ENCODE peak calls at places on chromosomes 4 and X, in five cellular contexts. Q is fibroblast of the aortic adventitia; R is NCI-H2171 treated with DMSO at 0.1 percent for 48 hours; I is CD4-positive, alpha-beta T cell; D is H54. X is an unnamed sample.

GRCh38 chr4:141473952-141474351 is 162.4 kb upstream of the IL15 start:
- DNase-seq in R (no peak), D (no peak), Q (peak; percentile 30), I (no peak), X (no peak)

GRCh38 chrX:70664726-70665125 is 220.1 kb downstream of the DLG3 start:
- DNase-seq in Q (peak; percentile 55), I (no peak), D (no peak), R (peak; percentile 28), X (no peak)

GRCh38 chrX:2595258-2595657 is 94.5 kb upstream of the DHRSX start:
- DNase-seq in R (no peak), I (no peak), Q (peak; percentile 81), D (no peak), X (no peak)

GRCh38 chrX:97330150-97330549 is 446.4 kb downstream of the RPA4 start:
- DNase-seq in Q (no peak), I (no peak), R (no peak), D (no peak), X (no peak)

GRCh38 chrX:30488092-30488491 is 89.5 kb downstream of the TASL start:
- DNase-seq in I (no peak), Q (peak; percentile 25), D (no peak), R (no peak), X (no peak)

GRCh38 chrX:129540725-129541184 is 696 bp downstream of the OCRL start:
- DNase-seq in R (no peak), Q (peak; percentile 10), D (peak; percentile 15), I (no peak), X (no peak)

GRCh38 chr4:77052352-77052751 is 23.4 kb downstream of the CCNI start:
- DNase-seq in Q (peak; percentile 52), D (no peak), I (peak; percentile 55), R (peak; percentile 1), X (peak; percentile 58)

GRCh38 chrX:13485167-13485566 is 84.2 kb upstream of the EGFL6 start:
- DNase-seq in R (no peak), D (no peak), I (no peak), Q (no peak), X (no peak)

GRCh38 chr4:102610476-102610875 is 109.3 kb downstream of the NFKB1 start:
- DNase-seq in D (no peak), Q (no peak), I (no peak), R (peak; percentile 87), X (no peak)

GRCh38 chrX:103155201-103155600 is 59.7 kb upstream of the BEX4 start:
- DNase-seq in D (no peak), I (no peak), R (no peak), Q (peak; percentile 47), X (no peak)

GRCh38 chrX:1222511-1223252 is 10.2 kb upstream of the CRLF2 start:
- DNase-seq in R (no peak), I (no peak), Q (no peak), D (peak; percentile 16), X (no peak)

GRCh38 chr4:168124008-168124641 is 31.8 kb downstream of the ANXA10 start:
- DNase-seq in Q (peak; percentile 64), D (peak; percentile 1), R (no peak), I (no peak), X (no peak)

GRCh38 chr4:136036744-136037143 is 1495.5 kb downstream of the PCDH18 start:
- DNase-seq in R (no peak), D (no peak), Q (no peak), I (no peak), X (no peak)

GRCh38 chr4:150007512-150007911 is 70.7 kb upstream of the DCLK2 start:
- DNase-seq in R (no peak), Q (no peak), D (no peak), I (no peak), X (no peak)

GRCh38 chr4:184825394-184826314 is at the start of gene ACSL1:
- DNase-seq in Q (peak; percentile 63), I (peak; percentile 70), R (peak; percentile 29), D (peak; percentile 68), X (peak; percentile 77)

GRCh38 chr4:148068065-148068911 is 336.4 kb downstream of the ARHGAP10 start:
- DNase-seq in D (no peak), I (no peak), R (no peak), Q (no peak), X (no peak)

GRCh38 chrX:15576019-15576418 is 24.7 kb downstream of the ACE2 start:
- DNase-seq in Q (peak; percentile 22), I (no peak), D (no peak), R (no peak), X (no peak)